ENCODE peak calls at places on chromosome X, in ten cellular contexts. One of them, this sample, is unnamed.

GRCh38 chrX:43813898-43814297 is 68.4 kb downstream of the MAOB start:
- DNase-seq in body of pancreas: no peak
- DNase-seq in foreskin fibroblast: peak
- DNase-seq in HepG2: no peak
- DNase-seq in upper lobe of right lung: no peak
- DNase-seq in mucosa of descending colon: no peak
- DNase-seq in Panc1: no peak
- DNase-seq in fibroblast of pulmonary artery: peak
- DNase-seq in brain microvascular endothelial cell: no peak
- DNase-seq in thyroid gland: no peak
- DNase-seq in this sample: no peak

GRCh38 chrX:69285881-69286545 is 120.8 kb upstream of the PJA1 start:
- DNase-seq in body of pancreas: peak
- DNase-seq in foreskin fibroblast: peak
- DNase-seq in HepG2: no peak
- DNase-seq in upper lobe of right lung: peak
- DNase-seq in mucosa of descending colon: peak
- DNase-seq in Panc1: no peak
- DNase-seq in fibroblast of pulmonary artery: peak
- DNase-seq in brain microvascular endothelial cell: no peak
- DNase-seq in thyroid gland: peak
- DNase-seq in this sample: no peak

GRCh38 chrX:130485870-130486269 is 84.1 kb downstream of the RBMX2 start:
- DNase-seq in body of pancreas: peak
- DNase-seq in foreskin fibroblast: no peak
- DNase-seq in HepG2: no peak
- DNase-seq in upper lobe of right lung: no peak
- DNase-seq in mucosa of descending colon: no peak
- DNase-seq in Panc1: no peak
- DNase-seq in fibroblast of pulmonary artery: no peak
- DNase-seq in brain microvascular endothelial cell: no peak
- DNase-seq in thyroid gland: no peak
- DNase-seq in this sample: no peak

GRCh38 chrX:150573702-150574101 is 5.3 kb downstream of the MTM1 start:
- DNase-seq in body of pancreas: no peak
- DNase-seq in foreskin fibroblast: no peak
- DNase-seq in HepG2: no peak
- DNase-seq in upper lobe of right lung: no peak
- DNase-seq in mucosa of descending colon: peak
- DNase-seq in Panc1: no peak
- DNase-seq in fibroblast of pulmonary artery: no peak
- DNase-seq in brain microvascular endothelial cell: no peak
- DNase-seq in thyroid gland: no peak
- DNase-seq in this sample: no peak

GRCh38 chrX:97672138-97672537 is 788.4 kb downstream of the RPA4 start:
- DNase-seq in body of pancreas: peak
- DNase-seq in foreskin fibroblast: no peak
- DNase-seq in HepG2: no peak
- DNase-seq in upper lobe of right lung: no peak
- DNase-seq in mucosa of descending colon: peak
- DNase-seq in Panc1: no peak
- DNase-seq in fibroblast of pulmonary artery: no peak
- DNase-seq in brain microvascular endothelial cell: no peak
- DNase-seq in thyroid gland: no peak
- DNase-seq in this sample: no peak

GRCh38 chrX:41259516-41259915 is 74.4 kb upstream of the DDX3X start:
- DNase-seq in body of pancreas: peak
- DNase-seq in foreskin fibroblast: peak
- DNase-seq in HepG2: peak
- DNase-seq in upper lobe of right lung: no peak
- DNase-seq in mucosa of descending colon: no peak
- DNase-seq in Panc1: no peak
- DNase-seq in fibroblast of pulmonary artery: no peak
- DNase-seq in brain microvascular endothelial cell: no peak
- DNase-seq in thyroid gland: peak
- DNase-seq in this sample: no peak

GRCh38 chrX:100449696-100450606 is 39.9 kb upstream of the PCDH19 start:
- DNase-seq in body of pancreas: peak
- DNase-seq in foreskin fibroblast: no peak
- DNase-seq in HepG2: no peak
- DNase-seq in upper lobe of right lung: no peak
- DNase-seq in mucosa of descending colon: peak
- DNase-seq in Panc1: no peak
- DNase-seq in fibroblast of pulmonary artery: peak
- DNase-seq in brain microvascular endothelial cell: no peak
- DNase-seq in thyroid gland: no peak
- DNase-seq in this sample: no peak

GRCh38 chrX:39170432-39170831 is 369.2 kb downstream of the MID1IP1 start:
- DNase-seq in body of pancreas: no peak
- DNase-seq in foreskin fibroblast: no peak
- DNase-seq in HepG2: no peak
- DNase-seq in upper lobe of right lung: no peak
- DNase-seq in mucosa of descending colon: no peak
- DNase-seq in Panc1: no peak
- DNase-seq in fibroblast of pulmonary artery: no peak
- DNase-seq in brain microvascular endothelial cell: no peak
- DNase-seq in thyroid gland: no peak
- DNase-seq in this sample: no peak

GRCh38 chrX:40439625-40440532 is 140.9 kb upstream of the ATP6AP2 start:
- DNase-seq in body of pancreas: no peak
- DNase-seq in foreskin fibroblast: no peak
- DNase-seq in HepG2: no peak
- DNase-seq in upper lobe of right lung: no peak
- DNase-seq in mucosa of descending colon: no peak
- DNase-seq in Panc1: no peak
- DNase-seq in fibroblast of pulmonary artery: no peak
- DNase-seq in brain microvascular endothelial cell: no peak
- DNase-seq in thyroid gland: no peak
- DNase-seq in this sample: no peak

GRCh38 chrX:101417981-101418841 is 10.2 kb downstream of the HNRNPH2 start:
- DNase-seq in body of pancreas: peak
- DNase-seq in foreskin fibroblast: peak
- DNase-seq in HepG2: no peak
- DNase-seq in upper lobe of right lung: peak
- DNase-seq in mucosa of descending colon: peak
- DNase-seq in Panc1: no peak
- DNase-seq in fibroblast of pulmonary artery: no peak
- DNase-seq in brain microvascular endothelial cell: no peak
- DNase-seq in thyroid gland: peak
- DNase-seq in this sample: no peak

GRCh38 chrX:150508461-150509367 is 59.7 kb upstream of the MTM1 start:
- DNase-seq in body of pancreas: peak
- DNase-seq in foreskin fibroblast: peak
- DNase-seq in HepG2: no peak
- DNase-seq in upper lobe of right lung: peak
- DNase-seq in mucosa of descending colon: peak
- DNase-seq in Panc1: no peak
- DNase-seq in fibroblast of pulmonary artery: peak
- DNase-seq in brain microvascular endothelial cell: no peak
- DNase-seq in thyroid gland: peak
- DNase-seq in this sample: no peak

GRCh38 chrX:132858018-132858417 is 100.4 kb downstream of the HS6ST2 start:
- DNase-seq in body of pancreas: no peak
- DNase-seq in foreskin fibroblast: no peak
- DNase-seq in HepG2: no peak
- DNase-seq in upper lobe of right lung: no peak
- DNase-seq in mucosa of descending colon: no peak
- DNase-seq in Panc1: no peak
- DNase-seq in fibroblast of pulmonary artery: peak
- DNase-seq in brain microvascular endothelial cell: peak
- DNase-seq in thyroid gland: no peak
- DNase-seq in this sample: no peak

GRCh38 chrX:131399692-131400428 is 110.8 kb upstream of the IGSF1 start:
- DNase-seq in body of pancreas: no peak
- DNase-seq in foreskin fibroblast: no peak
- DNase-seq in HepG2: no peak
- DNase-seq in upper lobe of right lung: no peak
- DNase-seq in mucosa of descending colon: no peak
- DNase-seq in Panc1: no peak
- DNase-seq in fibroblast of pulmonary artery: no peak
- DNase-seq in brain microvascular endothelial cell: no peak
- DNase-seq in thyroid gland: no peak
- DNase-seq in this sample: no peak

GRCh38 chrX:40148439-40149285 is 50.9 kb upstream of the BCOR start:
- DNase-seq in body of pancreas: no peak
- DNase-seq in foreskin fibroblast: no peak
- DNase-seq in HepG2: no peak
- DNase-seq in upper lobe of right lung: no peak
- DNase-seq in mucosa of descending colon: peak
- DNase-seq in Panc1: no peak
- DNase-seq in fibroblast of pulmonary artery: no peak
- DNase-seq in brain microvascular endothelial cell: no peak
- DNase-seq in thyroid gland: no peak
- DNase-seq in this sample: no peak

GRCh38 chrX:45140812-45141211 is 59.9 kb downstream of the DIPK2B start:
- DNase-seq in body of pancreas: no peak
- DNase-seq in foreskin fibroblast: no peak
- DNase-seq in HepG2: no peak
- DNase-seq in upper lobe of right lung: no peak
- DNase-seq in mucosa of descending colon: no peak
- DNase-seq in Panc1: no peak
- DNase-seq in fibroblast of pulmonary artery: no peak
- DNase-seq in brain microvascular endothelial cell: no peak
- DNase-seq in thyroid gland: no peak
- DNase-seq in this sample: no peak

GRCh38 chrX:116204947-116205346 is 34.4 kb downstream of the AGTR2 start:
- DNase-seq in body of pancreas: no peak
- DNase-seq in foreskin fibroblast: peak
- DNase-seq in HepG2: peak
- DNase-seq in upper lobe of right lung: no peak
- DNase-seq in mucosa of descending colon: no peak
- DNase-seq in Panc1: no peak
- DNase-seq in fibroblast of pulmonary artery: peak
- DNase-seq in brain microvascular endothelial cell: peak
- DNase-seq in thyroid gland: no peak
- DNase-seq in this sample: no peak

GRCh38 chrX:139126493-139126892 is 404.0 kb upstream of the F9 start:
- DNase-seq in body of pancreas: peak
- DNase-seq in foreskin fibroblast: no peak
- DNase-seq in HepG2: peak
- DNase-seq in upper lobe of right lung: no peak
- DNase-seq in mucosa of descending colon: peak
- DNase-seq in Panc1: no peak
- DNase-seq in fibroblast of pulmonary artery: no peak
- DNase-seq in brain microvascular endothelial cell: no peak
- DNase-seq in thyroid gland: peak
- DNase-seq in this sample: no peak

GRCh38 chrX:2924151-2924550 is 5.0 kb downstream of the ARSD start:
- DNase-seq in body of pancreas: no peak
- DNase-seq in foreskin fibroblast: no peak
- DNase-seq in HepG2: no peak
- DNase-seq in upper lobe of right lung: no peak
- DNase-seq in mucosa of descending colon: no peak
- DNase-seq in Panc1: no peak
- DNase-seq in fibroblast of pulmonary artery: no peak
- DNase-seq in brain microvascular endothelial cell: no peak
- DNase-seq in thyroid gland: no peak
- DNase-seq in this sample: no peak

GRCh38 chrX:10016516-10017132 is 49.5 kb downstream of the CLDN34 start:
- DNase-seq in body of pancreas: no peak
- DNase-seq in foreskin fibroblast: peak
- DNase-seq in HepG2: no peak
- DNase-seq in upper lobe of right lung: no peak
- DNase-seq in mucosa of descending colon: no peak
- DNase-seq in Panc1: no peak
- DNase-seq in fibroblast of pulmonary artery: no peak
- DNase-seq in brain microvascular endothelial cell: no peak
- DNase-seq in thyroid gland: no peak
- DNase-seq in this sample: no peak

GRCh38 chrX:19682712-19683331 is 167.5 kb upstream of the MAP3K15 start:
- DNase-seq in body of pancreas: peak
- DNase-seq in foreskin fibroblast: peak
- DNase-seq in HepG2: no peak
- DNase-seq in upper lobe of right lung: peak
- DNase-seq in mucosa of descending colon: peak
- DNase-seq in Panc1: no peak
- DNase-seq in fibroblast of pulmonary artery: peak
- DNase-seq in brain microvascular endothelial cell: peak
- DNase-seq in thyroid gland: peak
- DNase-seq in this sample: no peak

GRCh38 chrX:10102046-10102704 is 54.6 kb upstream of the CLCN4 start:
- DNase-seq in body of pancreas: peak
- DNase-seq in foreskin fibroblast: no peak
- DNase-seq in HepG2: no peak
- DNase-seq in upper lobe of right lung: no peak
- DNase-seq in mucosa of descending colon: no peak
- DNase-seq in Panc1: no peak
- DNase-seq in fibroblast of pulmonary artery: no peak
- DNase-seq in brain microvascular endothelial cell: no peak
- DNase-seq in thyroid gland: no peak
- DNase-seq in this sample: no peak

GRCh38 chrX:459611-460010 is 72.9 kb upstream of the PPP2R3B start:
- DNase-seq in body of pancreas: no peak
- DNase-seq in foreskin fibroblast: no peak
- DNase-seq in HepG2: no peak
- DNase-seq in upper lobe of right lung: no peak
- DNase-seq in mucosa of descending colon: no peak
- DNase-seq in Panc1: no peak
- DNase-seq in fibroblast of pulmonary artery: no peak
- DNase-seq in brain microvascular endothelial cell: no peak
- DNase-seq in thyroid gland: no peak
- DNase-seq in this sample: no peak
- TF ChIP-seq CTCF in body of pancreas: no peak
- TF ChIP-seq CTCF in foreskin fibroblast: no peak
- TF ChIP-seq CTCF in HepG2: no peak
- TF ChIP-seq CTCF in upper lobe of right lung: no peak
- TF ChIP-seq CTCF in mucosa of descending colon: no peak
- TF ChIP-seq CTCF in Panc1: no peak
- TF ChIP-seq CTCF in fibroblast of pulmonary artery: no peak
- TF ChIP-seq CTCF in brain microvascular endothelial cell: no peak
- TF ChIP-seq CTCF in thyroid gland: no peak
- TF ChIP-seq CTCF in this sample: no peak

GRCh38 chrX:281166-281999 is at the start of gene PLCXD1:
- DNase-seq in body of pancreas: peak
- DNase-seq in foreskin fibroblast: peak
- DNase-seq in HepG2: peak
- DNase-seq in upper lobe of right lung: peak
- DNase-seq in mucosa of descending colon: peak
- DNase-seq in Panc1: no peak
- DNase-seq in fibroblast of pulmonary artery: peak
- DNase-seq in brain microvascular endothelial cell: no peak
- DNase-seq in thyroid gland: peak
- DNase-seq in this sample: no peak
- H3K4me3 ChIP-seq in body of pancreas: no peak
- H3K4me3 ChIP-seq in foreskin fibroblast: peak
- H3K4me3 ChIP-seq in HepG2: peak
- H3K4me3 ChIP-seq in upper lobe of right lung: peak
- H3K4me3 ChIP-seq in mucosa of descending colon: no peak
- H3K4me3 ChIP-seq in Panc1: peak
- H3K4me3 ChIP-seq in fibroblast of pulmonary artery: peak
- H3K4me3 ChIP-seq in brain microvascular endothelial cell: peak
- H3K4me3 ChIP-seq in thyroid gland: no peak
- H3K4me3 ChIP-seq in this sample: peak

GRCh38 chrX:34275710-34276109 is 143.6 kb upstream of the FAM47A start:
- DNase-seq in body of pancreas: no peak
- DNase-seq in foreskin fibroblast: no peak
- DNase-seq in HepG2: no peak
- DNase-seq in upper lobe of right lung: no peak
- DNase-seq in mucosa of descending colon: no peak
- DNase-seq in Panc1: no peak
- DNase-seq in fibroblast of pulmonary artery: no peak
- DNase-seq in brain microvascular endothelial cell: no peak
- DNase-seq in thyroid gland: no peak
- DNase-seq in this sample: no peak
- TF ChIP-seq CTCF in body of pancreas: no peak
- TF ChIP-seq CTCF in foreskin fibroblast: no peak
- TF ChIP-seq CTCF in HepG2: no peak
- TF ChIP-seq CTCF in upper lobe of right lung: no peak
- TF ChIP-seq CTCF in mucosa of descending colon: no peak
- TF ChIP-seq CTCF in Panc1: no peak
- TF ChIP-seq CTCF in fibroblast of pulmonary artery: no peak
- TF ChIP-seq CTCF in brain microvascular endothelial cell: no peak
- TF ChIP-seq CTCF in thyroid gland: no peak
- TF ChIP-seq CTCF in this sample: peak

GRCh38 chrX:11416600-11416999 is 123.4 kb downstream of the AMELX start:
- DNase-seq in body of pancreas: no peak
- DNase-seq in foreskin fibroblast: no peak
- DNase-seq in HepG2: no peak
- DNase-seq in upper lobe of right lung: no peak
- DNase-seq in mucosa of descending colon: no peak
- DNase-seq in Panc1: no peak
- DNase-seq in fibroblast of pulmonary artery: no peak
- DNase-seq in brain microvascular endothelial cell: no peak
- DNase-seq in thyroid gland: peak
- DNase-seq in this sample: no peak
- H3K4me3 ChIP-seq in body of pancreas: no peak
- H3K4me3 ChIP-seq in foreskin fibroblast: no peak
- H3K4me3 ChIP-seq in HepG2: no peak
- H3K4me3 ChIP-seq in upper lobe of right lung: no peak
- H3K4me3 ChIP-seq in mucosa of descending colon: no peak
- H3K4me3 ChIP-seq in Panc1: no peak
- H3K4me3 ChIP-seq in fibroblast of pulmonary artery: no peak
- H3K4me3 ChIP-seq in brain microvascular endothelial cell: no peak
- H3K4me3 ChIP-seq in thyroid gland: no peak
- H3K4me3 ChIP-seq in this sample: peak